ENCODE peak calls at places on chromosome 4, in six cellular contexts. One of them, this sample, is unnamed.

GRCh38 chr4:47000406-47000805 is 7.0 kb upstream of the GABRA4 start:
- DNase-seq in sigmoid colon: no peak
- DNase-seq in K562: no peak
- DNase-seq in GM12878: no peak
- DNase-seq in prostate gland: no peak
- DNase-seq in stomach: no peak
- DNase-seq in this sample: no peak

GRCh38 chr4:97656034-97656720 is 487.1 kb downstream of the STPG2 start:
- DNase-seq in sigmoid colon: no peak
- DNase-seq in K562: no peak
- DNase-seq in GM12878: no peak
- DNase-seq in prostate gland: no peak
- DNase-seq in stomach: no peak
- DNase-seq in this sample: no peak

GRCh38 chr4:143348233-143349077 is 11.8 kb downstream of the GAB1 start:
- DNase-seq in sigmoid colon: no peak
- DNase-seq in K562: peak; percentile 70
- DNase-seq in GM12878: no peak
- DNase-seq in prostate gland: no peak
- DNase-seq in stomach: no peak
- DNase-seq in this sample: no peak

GRCh38 chr4:39820186-39820585 is 122.2 kb downstream of the UBE2K start:
- DNase-seq in sigmoid colon: no peak
- DNase-seq in K562: no peak
- DNase-seq in GM12878: no peak
- DNase-seq in prostate gland: no peak
- DNase-seq in stomach: no peak
- DNase-seq in this sample: no peak

GRCh38 chr4:184282251-184282713 is 64.6 kb upstream of the ENPP6 start:
- DNase-seq in sigmoid colon: no peak
- DNase-seq in K562: no peak
- DNase-seq in GM12878: peak; percentile 80
- DNase-seq in prostate gland: peak; percentile 60
- DNase-seq in stomach: peak; percentile 63
- DNase-seq in this sample: peak; percentile 86

GRCh38 chr4:10239982-10240654 is 123.5 kb upstream of the WDR1 start:
- DNase-seq in sigmoid colon: no peak
- DNase-seq in K562: peak; percentile 85
- DNase-seq in GM12878: no peak
- DNase-seq in prostate gland: no peak
- DNase-seq in stomach: no peak
- DNase-seq in this sample: no peak

GRCh38 chr4:52937829-52938228 is 75.7 kb downstream of the RASL11B start:
- DNase-seq in sigmoid colon: no peak
- DNase-seq in K562: no peak
- DNase-seq in GM12878: no peak
- DNase-seq in prostate gland: no peak
- DNase-seq in stomach: no peak
- DNase-seq in this sample: no peak

GRCh38 chr4:182207806-182208483 is 35.3 kb upstream of the TENM3 start:
- DNase-seq in sigmoid colon: no peak
- DNase-seq in K562: no peak
- DNase-seq in GM12878: no peak
- DNase-seq in prostate gland: no peak
- DNase-seq in stomach: no peak
- DNase-seq in this sample: no peak

GRCh38 chr4:1907848-1908525 is 36.8 kb downstream of the NSD2 start:
- DNase-seq in sigmoid colon: no peak
- DNase-seq in K562: no peak
- DNase-seq in GM12878: no peak
- DNase-seq in prostate gland: peak; percentile 83
- DNase-seq in stomach: no peak
- DNase-seq in this sample: no peak

GRCh38 chr4:75080888-75081287 is 148.0 kb downstream of the PARM1 start:
- DNase-seq in sigmoid colon: no peak
- DNase-seq in K562: no peak
- DNase-seq in GM12878: no peak
- DNase-seq in prostate gland: no peak
- DNase-seq in stomach: no peak
- DNase-seq in this sample: no peak

GRCh38 chr4:1043658-1044468 is 32.4 kb downstream of the FGFRL1 start:
- DNase-seq in sigmoid colon: peak; percentile 97
- DNase-seq in K562: peak; percentile 95
- DNase-seq in GM12878: no peak
- DNase-seq in prostate gland: no peak
- DNase-seq in stomach: peak; percentile 77
- DNase-seq in this sample: peak; percentile 72

GRCh38 chr4:114588305-114588704 is 10.3 kb upstream of the UGT8 start:
- DNase-seq in sigmoid colon: no peak
- DNase-seq in K562: peak; percentile 16
- DNase-seq in GM12878: no peak
- DNase-seq in prostate gland: no peak
- DNase-seq in stomach: no peak
- DNase-seq in this sample: no peak

GRCh38 chr4:102627831-102628523 is 126.8 kb downstream of the NFKB1 start:
- DNase-seq in sigmoid colon: no peak
- DNase-seq in K562: peak; percentile 39
- DNase-seq in GM12878: no peak
- DNase-seq in prostate gland: no peak
- DNase-seq in stomach: no peak
- DNase-seq in this sample: no peak

GRCh38 chr4:176195184-176195978 is at the start of gene SPATA4:
- DNase-seq in sigmoid colon: peak; percentile 97
- DNase-seq in K562: peak; percentile 94
- DNase-seq in GM12878: peak; percentile 84
- DNase-seq in prostate gland: peak; percentile 93
- DNase-seq in stomach: peak; percentile 95
- DNase-seq in this sample: peak; percentile 99
- TF ChIP-seq POLR2A in sigmoid colon: peak; percentile 45
- TF ChIP-seq POLR2A in K562: peak; percentile 69
- TF ChIP-seq POLR2A in GM12878: no peak
- TF ChIP-seq POLR2A in prostate gland: peak; percentile 32
- TF ChIP-seq POLR2A in stomach: no peak
- TF ChIP-seq POLR2A in this sample: no peak

GRCh38 chr4:24143741-24144140 is 253.9 kb upstream of the PPARGC1A start:
- DNase-seq in sigmoid colon: no peak
- DNase-seq in K562: no peak
- DNase-seq in GM12878: no peak
- DNase-seq in prostate gland: peak; percentile 13
- DNase-seq in stomach: no peak
- DNase-seq in this sample: no peak

GRCh38 chr4:24137596-24137962 is 247.7 kb upstream of the PPARGC1A start:
- DNase-seq in sigmoid colon: no peak
- DNase-seq in K562: no peak
- DNase-seq in GM12878: no peak
- DNase-seq in prostate gland: peak; percentile 20
- DNase-seq in stomach: no peak
- DNase-seq in this sample: no peak

GRCh38 chr4:24141836-24142235 is 252.0 kb upstream of the PPARGC1A start:
- DNase-seq in sigmoid colon: no peak
- DNase-seq in K562: no peak
- DNase-seq in GM12878: no peak
- DNase-seq in prostate gland: no peak
- DNase-seq in stomach: no peak
- DNase-seq in this sample: no peak

GRCh38 chr4:24140892-24141291 is 251.0 kb upstream of the PPARGC1A start:
- DNase-seq in sigmoid colon: no peak
- DNase-seq in K562: no peak
- DNase-seq in GM12878: no peak
- DNase-seq in prostate gland: no peak
- DNase-seq in stomach: no peak
- DNase-seq in this sample: no peak

GRCh38 chr4:24137963-24138601 is 248.2 kb upstream of the PPARGC1A start:
- DNase-seq in sigmoid colon: no peak
- DNase-seq in K562: no peak
- DNase-seq in GM12878: no peak
- DNase-seq in prostate gland: peak; percentile 37
- DNase-seq in stomach: peak; percentile 24
- DNase-seq in this sample: no peak
- H3K27ac ChIP-seq in sigmoid colon: no peak overlapping the region
- H3K27ac ChIP-seq in K562: no peak overlapping the region
- H3K27ac ChIP-seq in GM12878: no peak overlapping the region
- H3K27ac ChIP-seq in prostate gland: peak overlapping the region; percentile 21
- H3K27ac ChIP-seq in stomach: no peak overlapping the region
- H3K27ac ChIP-seq in this sample: no peak overlapping the region

DNA sequence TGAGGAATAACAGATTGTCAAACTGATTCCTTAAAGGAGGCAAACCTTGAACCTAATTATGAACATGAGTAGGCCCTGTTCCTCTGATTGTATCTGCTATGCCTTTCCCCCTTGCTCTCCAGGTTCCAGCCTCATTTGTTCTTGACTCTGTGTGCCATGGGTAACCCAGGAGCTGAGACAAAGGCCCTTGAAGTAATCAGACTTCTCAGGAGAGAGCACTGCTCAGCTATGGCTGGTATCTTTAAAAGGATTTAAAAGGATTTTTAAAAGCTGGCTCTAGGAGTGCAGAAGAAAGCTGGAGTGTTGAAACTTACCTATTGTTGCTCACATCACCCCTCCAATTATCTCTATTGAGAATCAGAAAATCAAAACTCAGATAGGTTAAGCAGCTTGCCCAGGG is 1565.5 kb upstream of the AGA start:
- DNase-seq in sigmoid colon: no peak
- DNase-seq in K562: no peak
- DNase-seq in GM12878: no peak
- DNase-seq in prostate gland: no peak
- DNase-seq in stomach: no peak
- DNase-seq in this sample: no peak
- TF ChIP-seq POLR2AphosphoS5 in sigmoid colon: no peak
- TF ChIP-seq POLR2AphosphoS5 in K562: no peak
- TF ChIP-seq POLR2AphosphoS5 in GM12878: no peak
- TF ChIP-seq POLR2AphosphoS5 in prostate gland: no peak
- TF ChIP-seq POLR2AphosphoS5 in stomach: no peak
- TF ChIP-seq POLR2AphosphoS5 in this sample: no peak

GRCh38 chr4:173171098-173171497 is 2.5 kb downstream of the GALNT7 start:
- DNase-seq in sigmoid colon: no peak
- DNase-seq in K562: peak; percentile 56
- DNase-seq in GM12878: no peak
- DNase-seq in prostate gland: no peak
- DNase-seq in stomach: no peak
- DNase-seq in this sample: no peak

GRCh38 chr4:173169178-173169427 is 492 bp downstream of the GALNT7 start:
- DNase-seq in sigmoid colon: no peak
- DNase-seq in K562: no peak
- DNase-seq in GM12878: no peak
- DNase-seq in prostate gland: peak; percentile 14
- DNase-seq in stomach: no peak
- DNase-seq in this sample: no peak

GRCh38 chr4:173170210-173170778 is 1.7 kb downstream of the GALNT7 start:
- DNase-seq in sigmoid colon: no peak
- DNase-seq in K562: no peak
- DNase-seq in GM12878: no peak
- DNase-seq in prostate gland: no peak
- DNase-seq in stomach: no peak
- DNase-seq in this sample: no peak

GRCh38 chr4:173168396-173169177 is at the start of gene GALNT7:
- DNase-seq in sigmoid colon: peak; percentile 87
- DNase-seq in K562: peak; percentile 92
- DNase-seq in GM12878: no peak
- DNase-seq in prostate gland: peak; percentile 76
- DNase-seq in stomach: peak; percentile 81
- DNase-seq in this sample: peak; percentile 94

GRCh38 chr4:173169428-173170209 is 1.0 kb downstream of the GALNT7 start:
- DNase-seq in sigmoid colon: peak; percentile 80
- DNase-seq in K562: peak; percentile 79
- DNase-seq in GM12878: no peak
- DNase-seq in prostate gland: peak; percentile 28
- DNase-seq in stomach: peak; percentile 56
- DNase-seq in this sample: peak; percentile 95
- TF ChIP-seq POLR2A in sigmoid colon: no peak
- TF ChIP-seq POLR2A in K562: no peak
- TF ChIP-seq POLR2A in GM12878: peak; percentile 71
- TF ChIP-seq POLR2A in prostate gland: peak; percentile 24
- TF ChIP-seq POLR2A in stomach: no peak
- TF ChIP-seq POLR2A in this sample: no peak

This sample was measured in spleen.